ENCODE peak calls at places on chromosomes 13 and 19, in four cellular contexts. One of them, this sample, is unnamed.
A peak's percentile ranks its signal among the peaks of the same experiment; 100 is the strongest.

GRCh38 chr13:112619730-112620639 is 32.0 kb upstream of the TUBGCP3 start:
- DNase-seq in ovary: no peak
- DNase-seq in PC-3: no peak
- DNase-seq in CD4-positive, alpha-beta T cell: no peak
- DNase-seq in this sample: no peak

GRCh38 chr13:21050288-21051197 is 10.8 kb downstream of the LATS2 start:
- DNase-seq in ovary: no peak
- DNase-seq in PC-3: no peak
- DNase-seq in CD4-positive, alpha-beta T cell: no peak
- DNase-seq in this sample: no peak

GRCh38 chr19:7415163-7415856 is 66.6 kb downstream of the ARHGEF18 start:
- DNase-seq in ovary: no peak
- DNase-seq in PC-3: no peak
- DNase-seq in CD4-positive, alpha-beta T cell: no peak
- DNase-seq in this sample: peak; percentile 48

GRCh38 chr13:31896427-31896826 is 135.1 kb upstream of the FRY start:
- DNase-seq in ovary: no peak
- DNase-seq in PC-3: no peak
- DNase-seq in CD4-positive, alpha-beta T cell: no peak
- DNase-seq in this sample: no peak

GRCh38 chr13:28981530-28981929 is 161.4 kb downstream of the MTUS2 start:
- DNase-seq in ovary: no peak
- DNase-seq in PC-3: no peak
- DNase-seq in CD4-positive, alpha-beta T cell: no peak
- DNase-seq in this sample: no peak

GRCh38 chr19:12527034-12527836 is 24.0 kb downstream of the ZNF564 start:
- DNase-seq in ovary: no peak
- DNase-seq in PC-3: peak; percentile 19
- DNase-seq in CD4-positive, alpha-beta T cell: no peak
- DNase-seq in this sample: no peak

GRCh38 chr19:5090780-5091575 is 122.1 kb downstream of the KDM4B start:
- DNase-seq in ovary: peak; percentile 50
- DNase-seq in PC-3: no peak
- DNase-seq in CD4-positive, alpha-beta T cell: no peak
- DNase-seq in this sample: no peak

GRCh38 chr19:36213793-36214387 is 575 bp downstream of the ZNF565 start:
- DNase-seq in ovary: no peak
- DNase-seq in PC-3: peak; percentile 1
- DNase-seq in CD4-positive, alpha-beta T cell: no peak
- DNase-seq in this sample: no peak

GRCh38 chr19:43751466-43752220 is 3.1 kb downstream of the SMG9 start:
- DNase-seq in ovary: no peak
- DNase-seq in PC-3: peak; percentile 34
- DNase-seq in CD4-positive, alpha-beta T cell: no peak
- DNase-seq in this sample: no peak

GRCh38 chr13:107669356-107669755 is 546.0 kb downstream of the LIG4 start:
- DNase-seq in ovary: no peak
- DNase-seq in PC-3: peak; percentile 49
- DNase-seq in CD4-positive, alpha-beta T cell: no peak
- DNase-seq in this sample: no peak

GRCh38 chr19:55679343-55680257 is 4.6 kb downstream of the EPN1 start:
- DNase-seq in ovary: no peak
- DNase-seq in PC-3: peak; percentile 92
- DNase-seq in CD4-positive, alpha-beta T cell: no peak
- DNase-seq in this sample: no peak

GRCh38 chr13:36992362-36992761 is 6.8 kb downstream of the ALG5 start:
- DNase-seq in ovary: no peak
- DNase-seq in PC-3: no peak
- DNase-seq in CD4-positive, alpha-beta T cell: no peak
- DNase-seq in this sample: no peak

GRCh38 chr13:99425485-99426341 is 75.6 kb upstream of the TM9SF2 start:
- DNase-seq in ovary: no peak
- DNase-seq in PC-3: no peak
- DNase-seq in CD4-positive, alpha-beta T cell: peak; percentile 62
- DNase-seq in this sample: no peak

GRCh38 chr13:45441633-45442032 is 23.1 kb upstream of the COG3 start:
- DNase-seq in ovary: no peak
- DNase-seq in PC-3: peak; percentile 54
- DNase-seq in CD4-positive, alpha-beta T cell: no peak
- DNase-seq in this sample: no peak

GRCh38 chr13:95627590-95627989 is 16.9 kb downstream of the DZIP1 start:
- DNase-seq in ovary: no peak
- DNase-seq in PC-3: no peak
- DNase-seq in CD4-positive, alpha-beta T cell: no peak
- DNase-seq in this sample: no peak

GRCh38 chr13:95623141-95623540 is 21.4 kb downstream of the DZIP1 start:
- DNase-seq in ovary: no peak
- DNase-seq in PC-3: no peak
- DNase-seq in CD4-positive, alpha-beta T cell: no peak
- DNase-seq in this sample: no peak

GRCh38 chr13:95620498-95621140 is 23.9 kb downstream of the DZIP1 start:
- DNase-seq in ovary: no peak
- DNase-seq in PC-3: no peak
- DNase-seq in CD4-positive, alpha-beta T cell: no peak
- DNase-seq in this sample: no peak

GRCh38 chr13:95626768-95627167 is 17.7 kb downstream of the DZIP1 start:
- DNase-seq in ovary: no peak
- DNase-seq in PC-3: no peak
- DNase-seq in CD4-positive, alpha-beta T cell: no peak
- DNase-seq in this sample: no peak

GRCh38 chr13:95624020-95624419 is 20.5 kb downstream of the DZIP1 start:
- DNase-seq in ovary: peak; percentile 38
- DNase-seq in PC-3: peak; percentile 58
- DNase-seq in CD4-positive, alpha-beta T cell: no peak
- DNase-seq in this sample: no peak
- TF ChIP-seq CTCF in ovary: peak; percentile 29
- TF ChIP-seq CTCF in PC-3: peak; percentile 59
- TF ChIP-seq CTCF in CD4-positive, alpha-beta T cell: peak; percentile 74
- TF ChIP-seq CTCF in this sample: peak; percentile 67

GRCh38 chr19:18771328-18772242 is 19.5 kb downstream of the COMP start:
- DNase-seq in ovary: no peak
- DNase-seq in PC-3: peak; percentile 23
- DNase-seq in CD4-positive, alpha-beta T cell: no peak
- DNase-seq in this sample: no peak
- TF ChIP-seq CTCF in ovary: no peak
- TF ChIP-seq CTCF in PC-3: peak; percentile 43
- TF ChIP-seq CTCF in CD4-positive, alpha-beta T cell: no peak
- TF ChIP-seq CTCF in this sample: no peak

GRCh38 chr19:811511-812048 is 10.2 kb downstream of the PLPPR3 start:
- DNase-seq in ovary: no peak
- DNase-seq in PC-3: no peak
- DNase-seq in CD4-positive, alpha-beta T cell: no peak
- DNase-seq in this sample: no peak

GRCh38 chr19:813359-814107 is 8.2 kb downstream of the PLPPR3 start:
- DNase-seq in ovary: no peak
- DNase-seq in PC-3: no peak
- DNase-seq in CD4-positive, alpha-beta T cell: no peak
- DNase-seq in this sample: no peak

GRCh38 chr19:812049-812816 is 9.5 kb downstream of the PLPPR3 start:
- DNase-seq in ovary: no peak
- DNase-seq in PC-3: no peak
- DNase-seq in CD4-positive, alpha-beta T cell: no peak
- DNase-seq in this sample: no peak

GRCh38 chr19:814108-815078 is 7.4 kb downstream of the PLPPR3 start:
- DNase-seq in ovary: no peak
- DNase-seq in PC-3: no peak
- DNase-seq in CD4-positive, alpha-beta T cell: no peak
- DNase-seq in this sample: no peak

DNA sequence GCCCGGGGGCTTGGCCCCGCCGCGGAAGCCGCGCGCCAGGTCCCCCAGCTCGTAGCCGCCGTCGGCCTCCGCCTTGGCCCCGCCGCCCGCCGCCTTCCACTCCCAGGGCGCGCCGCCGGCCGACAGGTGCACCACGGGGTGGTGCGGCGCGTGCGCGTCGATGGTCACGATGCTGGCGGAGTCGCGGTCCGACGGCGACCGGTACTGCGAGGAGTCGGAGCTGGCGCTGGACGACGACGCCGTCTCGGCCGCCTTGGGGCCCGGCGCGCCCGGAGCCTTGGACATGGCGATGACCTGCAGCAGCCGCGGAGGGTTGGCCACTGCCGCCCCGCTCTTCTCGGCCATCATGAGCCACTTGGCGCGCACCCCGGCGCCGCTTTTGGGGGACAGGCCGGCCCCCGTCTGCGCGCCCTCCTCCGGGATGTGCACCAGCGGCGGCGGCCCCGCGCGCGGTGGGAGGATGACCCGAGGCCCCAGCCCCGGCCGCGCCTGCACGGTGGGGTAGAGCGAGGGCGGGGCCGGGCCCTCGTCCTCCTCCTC is 8.9 kb downstream of the PLPPR3 start:
- DNase-seq in ovary: no peak
- DNase-seq in PC-3: no peak
- DNase-seq in CD4-positive, alpha-beta T cell: no peak
- DNase-seq in this sample: no peak
- TF ChIP-seq CTCF in ovary: no peak
- TF ChIP-seq CTCF in PC-3: no peak
- TF ChIP-seq CTCF in CD4-positive, alpha-beta T cell: no peak
- TF ChIP-seq CTCF in this sample: no peak

GRCh38 chr13:39961036-39961435 is 305.6 kb downstream of the COG6 start:
- DNase-seq in ovary: no peak
- DNase-seq in PC-3: no peak
- DNase-seq in CD4-positive, alpha-beta T cell: no peak
- DNase-seq in this sample: no peak
- TF ChIP-seq CTCF in ovary: no peak
- TF ChIP-seq CTCF in PC-3: no peak
- TF ChIP-seq CTCF in CD4-positive, alpha-beta T cell: no peak
- TF ChIP-seq CTCF in this sample: no peak

DNA sequence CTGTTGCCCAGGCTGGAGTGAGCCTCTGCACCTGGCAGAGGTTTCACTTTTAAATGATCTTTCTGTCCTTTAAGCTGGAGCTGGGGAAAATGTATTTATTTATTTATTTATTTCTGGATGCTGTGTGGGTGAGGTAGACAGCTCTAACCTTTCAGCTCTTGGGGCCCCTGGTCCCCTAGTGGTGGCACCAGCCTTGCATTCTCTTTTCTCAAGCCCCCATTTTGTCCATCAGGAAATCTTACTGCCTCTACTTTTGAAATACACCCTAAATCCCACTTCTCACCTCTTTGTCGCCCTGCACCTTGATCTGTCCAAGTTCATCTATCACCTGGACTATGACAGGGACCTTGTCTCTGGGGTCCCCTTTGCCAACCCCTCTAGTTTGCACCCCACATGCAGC is 2.1 kb upstream of the B9D2 start:
- DNase-seq in ovary: no peak
- DNase-seq in PC-3: no peak
- DNase-seq in CD4-positive, alpha-beta T cell: no peak
- DNase-seq in this sample: no peak
- TF ChIP-seq CTCF in ovary: no peak
- TF ChIP-seq CTCF in PC-3: no peak
- TF ChIP-seq CTCF in CD4-positive, alpha-beta T cell: no peak
- TF ChIP-seq CTCF in this sample: no peak